ENCODE peak calls at places on chromosomes 4 and X, in nine cellular contexts. G is GM04504; N is astrocyte of the cerebellum; U is mammary epithelial cell; E is SK-N-MC; V is AG20443; T is NCI-H1105 treated with DMSO at 0.1 percent for 48 hours; J is DND-41; C is stimulated activated CD8-positive, alpha-beta memory T cell treated with anti-CD3 and anti-CD28 coated beads, Interleukin-4, amount 100 ng/mL, for 1 hour. Z is an unnamed sample.

GRCh38 chrX:69991685-69992084 is 58.1 kb downstream of the AWAT2 start:
- DNase-seq in E (no peak), N (no peak), U (no peak), J (no peak), C (no peak), G (no peak), T (no peak), V (no peak), Z (no peak)

GRCh38 chr4:86307432-86307831 is 52.4 kb downstream of the MAPK10 start:
- DNase-seq in J (no peak), V (no peak), G (no peak), E (no peak), N (no peak), U (no peak), T (no peak), C (no peak), Z (peak; percentile 65)

GRCh38 chr4:159242427-159242826 is 139.5 kb downstream of the RAPGEF2 start:
- DNase-seq in U (peak; percentile 49), E (no peak), N (no peak), J (no peak), V (no peak), T (no peak), C (no peak), G (no peak), Z (no peak)

GRCh38 chr4:3484057-3484973 is 21.2 kb downstream of the DOK7 start:
- DNase-seq in V (peak; percentile 72), G (peak; percentile 4), N (no peak), E (no peak), T (no peak), U (peak; percentile 87), J (no peak), C (no peak), Z (peak; percentile 77)

GRCh38 chrX:138128025-138128671 is 562.2 kb downstream of the ZIC3 start:
- DNase-seq in C (no peak), G (peak; percentile 7), N (no peak), E (peak; percentile 20), V (peak; percentile 29), J (peak; percentile 15), T (peak; percentile 52), U (peak; percentile 21), Z (peak; percentile 15)

GRCh38 chrX:44897539-44897938 is 24.6 kb downstream of the KDM6A start:
- DNase-seq in C (no peak), E (no peak), J (no peak), V (no peak), T (no peak), G (no peak), N (no peak), U (no peak), Z (no peak)

GRCh38 chr4:86891785-86892638 is at the start of gene C4orf36:
- DNase-seq in V (peak; percentile 72), C (no peak), T (peak; percentile 62), E (no peak), G (no peak), U (peak; percentile 92), N (no peak), J (peak; percentile 38), Z (peak; percentile 41)

GRCh38 chr4:172155838-172156345 is 342.7 kb downstream of the GALNTL6 start:
- DNase-seq in T (no peak), U (no peak), N (no peak), E (no peak), J (no peak), G (no peak), C (no peak), V (no peak), Z (no peak)

GRCh38 chr4:140673729-140674128 is 82.5 kb downstream of the TBC1D9 start:
- DNase-seq in V (peak; percentile 20), T (no peak), E (no peak), N (no peak), C (no peak), J (no peak), U (no peak), G (peak; percentile 67), Z (no peak)

GRCh38 chr4:87926554-87927098 is 48.9 kb upstream of the SPP1 start:
- DNase-seq in T (no peak), J (no peak), G (no peak), U (no peak), N (no peak), V (no peak), E (no peak), C (no peak), Z (no peak)

GRCh38 chr4:26227827-26228226 is 93.0 kb upstream of the RBPJ start:
- DNase-seq in E (no peak), N (no peak), U (no peak), T (no peak), G (no peak), C (no peak), J (no peak), V (no peak), Z (no peak)

GRCh38 chrX:2748171-2748814 is 3.5 kb upstream of the XG start:
- DNase-seq in N (no peak), J (no peak), G (no peak), E (no peak), V (no peak), C (no peak), T (no peak), U (peak; percentile 45), Z (no peak)

GRCh38 chrX:27555514-27555913 is 34.6 kb upstream of the DCAF8L2 start:
- DNase-seq in J (peak; percentile 13), G (no peak), U (peak; percentile 25), V (no peak), C (no peak), T (peak; percentile 0), E (peak; percentile 6), N (no peak), Z (peak; percentile 7)

GRCh38 chr4:179465131-179465797 is 2023.0 kb upstream of the AGA start:
- DNase-seq in C (no peak), E (peak; percentile 50), J (no peak), T (no peak), G (no peak), N (peak; percentile 27), V (no peak), U (no peak), Z (peak; percentile 13)

GRCh38 chr4:13881880-13882279 is 254.4 kb upstream of the BOD1L1 start:
- DNase-seq in T (no peak), V (peak; percentile 17), C (no peak), N (no peak), E (no peak), U (no peak), G (no peak), J (no peak), Z (no peak)

GRCh38 chrX:130418740-130419139 is 17.0 kb downstream of the RBMX2 start:
- DNase-seq in T (no peak), N (no peak), V (no peak), E (no peak), G (no peak), U (no peak), J (no peak), C (no peak), Z (no peak)

GRCh38 chrX:48794993-48795501 is 6.8 kb upstream of the HDAC6 start:
- DNase-seq in G (peak; percentile 51), E (no peak), U (peak; percentile 21), V (peak; percentile 75), J (no peak), T (no peak), C (no peak), N (no peak), Z (peak; percentile 66)

GRCh38 chr4:108762559-108763225 is at the start of gene ETNPPL:
- DNase-seq in V (peak; percentile 49), G (no peak), C (no peak), J (peak; percentile 32), E (no peak), T (no peak), N (no peak), U (peak; percentile 14), Z (no peak)

GRCh38 chr4:6087669-6088068 is 69.4 kb upstream of the C4orf50 start:
- DNase-seq in E (peak; percentile 1), J (no peak), V (no peak), T (peak; percentile 39), C (no peak), U (no peak), N (no peak), G (peak; percentile 2), Z (peak; percentile 5)

GRCh38 chrX:103830848-103831247 is 1.2 kb downstream of the RAB9B start:
- DNase-seq in E (no peak), T (no peak), J (no peak), V (no peak), U (no peak), C (no peak), N (no peak), G (no peak), Z (no peak)

Z was measured in renal cortical epithelial cell.